ENCODE peak calls at places on chromosomes 7 and 10, in seven cellular contexts. H, Z, B, L, V, R and D are unnamed samples.

GRCh38 chr10:14588084-14588937 is 186.4 kb downstream of the FAM107B start:
- DNase-seq in H (peak), Z (peak), B (no peak), L (peak), V (no peak), R (peak), D (peak)

GRCh38 chr10:132542086-132542775 is 4.6 kb downstream of the INPP5A start:
- DNase-seq in H (no peak), Z (no peak), B (no peak), L (no peak), V (no peak), R (no peak), D (no peak)

GRCh38 chr7:66050990-66051424 is 24.6 kb upstream of the ASL start:
- DNase-seq in H (peak), Z (no peak), B (no peak), L (no peak), V (no peak), R (no peak), D (peak)

GRCh38 chr7:25989140-25989705 is 162.8 kb upstream of the NFE2L3 start:
- DNase-seq in H (no peak), Z (no peak), B (peak), L (no peak), V (no peak), R (no peak), D (no peak)

GRCh38 chr7:134473861-134474291 is 15.0 kb upstream of the AKR1B1 start:
- DNase-seq in H (peak), Z (no peak), B (no peak), L (no peak), V (no peak), R (no peak), D (no peak)

GRCh38 chr7:1050254-1050906 is 6.0 kb downstream of the GPR146 start:
- DNase-seq in H (no peak), Z (no peak), B (no peak), L (no peak), V (no peak), R (no peak), D (no peak)

GRCh38 chr7:148997497-148997896 is 30.8 kb downstream of the PDIA4 start:
- DNase-seq in H (no peak), Z (no peak), B (no peak), L (no peak), V (no peak), R (no peak), D (no peak)

GRCh38 chr7:95139922-95140321 is 184.4 kb downstream of the PON1 start:
- DNase-seq in H (no peak), Z (no peak), B (no peak), L (no peak), V (no peak), R (no peak), D (no peak)

GRCh38 chr10:17062009-17062408 is 67.6 kb downstream of the CUBN start:
- DNase-seq in H (peak), Z (no peak), B (no peak), L (no peak), V (no peak), R (no peak), D (no peak)

GRCh38 chr7:20217193-20217948 is at the start of gene MACC1:
- DNase-seq in H (no peak), Z (peak), B (peak), L (no peak), V (no peak), R (peak), D (no peak)

GRCh38 chr7:141585592-141586510 is 34.6 kb downstream of the AGK start:
- DNase-seq in H (peak), Z (peak), B (no peak), L (no peak), V (no peak), R (no peak), D (peak)

GRCh38 chr10:34290412-34291082 is 524.5 kb downstream of the PARD3 start:
- DNase-seq in H (peak), Z (no peak), B (no peak), L (no peak), V (no peak), R (no peak), D (peak)

GRCh38 chr7:100444311-100445278 is 8.3 kb upstream of the PPP1R35 start:
- DNase-seq in H (peak), Z (peak), B (no peak), L (no peak), V (no peak), R (no peak), D (peak)

GRCh38 chr7:134874407-134874806 is 95.0 kb downstream of the CALD1 start:
- DNase-seq in H (no peak), Z (no peak), B (no peak), L (no peak), V (no peak), R (no peak), D (no peak)

GRCh38 chr7:129307592-129307991 is 82.8 kb downstream of the AHCYL2 start:
- DNase-seq in H (no peak), Z (no peak), B (no peak), L (no peak), V (no peak), R (no peak), D (no peak)

GRCh38 chr10:68096913-68097509 is 12.3 kb upstream of the MYPN start:
- DNase-seq in H (peak), Z (no peak), B (no peak), L (no peak), V (no peak), R (no peak), D (peak)

GRCh38 chr10:116211682-116212081 is 61.3 kb downstream of the GFRA1 start:
- DNase-seq in H (peak), Z (no peak), B (no peak), L (no peak), V (no peak), R (no peak), D (peak)

GRCh38 chr7:115352375-115352774 is 430.5 kb downstream of the MDFIC start:
- DNase-seq in H (peak), Z (no peak), B (no peak), L (no peak), V (no peak), R (no peak), D (peak)

GRCh38 chr10:128993443-128993842 is 473.6 kb upstream of the MGMT start:
- DNase-seq in H (no peak), Z (no peak), B (no peak), L (no peak), V (no peak), R (no peak), D (no peak)

GRCh38 chr7:97002555-97003261 is 2.6 kb upstream of the DLX6 start:
- DNase-seq in H (no peak), Z (no peak), B (no peak), L (no peak), V (no peak), R (no peak), D (no peak)

GRCh38 chr7:3588341-3588740 is 287.3 kb downstream of the SDK1 start:
- DNase-seq in H (no peak), Z (no peak), B (peak), L (no peak), V (no peak), R (no peak), D (no peak)

GRCh38 chr7:66790219-66790618 is 49.7 kb downstream of the RABGEF1 start:
- DNase-seq in H (peak), Z (no peak), B (no peak), L (no peak), V (no peak), R (no peak), D (no peak)